ENCODE peak calls at places on chromosomes 1 and 21, in six cellular contexts. One of them, this sample, is unnamed.

GRCh38 chr1:55472784-55473183 is 257.6 kb upstream of the USP24 start:
- DNase-seq in AG09309: no peak
- DNase-seq in HFF-Myc: no peak
- DNase-seq in A673: no peak
- DNase-seq in astrocyte of the spinal cord: peak
- DNase-seq in cardiac fibroblast: peak
- DNase-seq in this sample: no peak

GRCh38 chr1:111990026-111990877 is 784 bp upstream of the KCND3 start:
- DNase-seq in AG09309: no peak
- DNase-seq in HFF-Myc: no peak
- DNase-seq in A673: peak
- DNase-seq in astrocyte of the spinal cord: no peak
- DNase-seq in cardiac fibroblast: peak
- DNase-seq in this sample: no peak

GRCh38 chr1:58573705-58574591 is 3.1 kb downstream of the TACSTD2 start:
- DNase-seq in AG09309: no peak
- DNase-seq in HFF-Myc: no peak
- DNase-seq in A673: no peak
- DNase-seq in astrocyte of the spinal cord: no peak
- DNase-seq in cardiac fibroblast: no peak
- DNase-seq in this sample: no peak

GRCh38 chr1:24990796-24991195 is 60.7 kb upstream of the RUNX3 start:
- DNase-seq in AG09309: no peak
- DNase-seq in HFF-Myc: no peak
- DNase-seq in A673: no peak
- DNase-seq in astrocyte of the spinal cord: no peak
- DNase-seq in cardiac fibroblast: no peak
- DNase-seq in this sample: no peak

GRCh38 chr1:98903261-98903660 is 101.4 kb downstream of the PLPPR5 start:
- DNase-seq in AG09309: peak
- DNase-seq in HFF-Myc: peak
- DNase-seq in A673: peak
- DNase-seq in astrocyte of the spinal cord: peak
- DNase-seq in cardiac fibroblast: peak
- DNase-seq in this sample: peak

GRCh38 chr1:161739865-161740566 is 9.6 kb upstream of the DUSP12 start:
- DNase-seq in AG09309: no peak
- DNase-seq in HFF-Myc: no peak
- DNase-seq in A673: no peak
- DNase-seq in astrocyte of the spinal cord: no peak
- DNase-seq in cardiac fibroblast: no peak
- DNase-seq in this sample: no peak

GRCh38 chr1:201538618-201539551 is at the start of gene NAV1:
- DNase-seq in AG09309: no peak
- DNase-seq in HFF-Myc: no peak
- DNase-seq in A673: peak
- DNase-seq in astrocyte of the spinal cord: peak
- DNase-seq in cardiac fibroblast: peak
- DNase-seq in this sample: no peak

GRCh38 chr1:159079518-159079917 is 3.0 kb upstream of the AIM2 start:
- DNase-seq in AG09309: no peak
- DNase-seq in HFF-Myc: no peak
- DNase-seq in A673: no peak
- DNase-seq in astrocyte of the spinal cord: no peak
- DNase-seq in cardiac fibroblast: no peak
- DNase-seq in this sample: no peak

GRCh38 chr21:21605502-21605901 is 607.3 kb downstream of the NCAM2 start:
- DNase-seq in AG09309: no peak
- DNase-seq in HFF-Myc: no peak
- DNase-seq in A673: no peak
- DNase-seq in astrocyte of the spinal cord: no peak
- DNase-seq in cardiac fibroblast: no peak
- DNase-seq in this sample: no peak

GRCh38 chr1:171583581-171584194 is 38.4 kb upstream of the MYOCOS start:
- DNase-seq in AG09309: no peak
- DNase-seq in HFF-Myc: no peak
- DNase-seq in A673: no peak
- DNase-seq in astrocyte of the spinal cord: no peak
- DNase-seq in cardiac fibroblast: no peak
- DNase-seq in this sample: no peak

GRCh38 chr1:147630022-147630421 is 40.3 kb downstream of the ACP6 start:
- DNase-seq in AG09309: no peak
- DNase-seq in HFF-Myc: no peak
- DNase-seq in A673: no peak
- DNase-seq in astrocyte of the spinal cord: no peak
- DNase-seq in cardiac fibroblast: no peak
- DNase-seq in this sample: no peak

GRCh38 chr1:192808588-192809285 is at the start of gene RGS2:
- DNase-seq in AG09309: peak
- DNase-seq in HFF-Myc: peak
- DNase-seq in A673: peak
- DNase-seq in astrocyte of the spinal cord: peak
- DNase-seq in cardiac fibroblast: peak
- DNase-seq in this sample: peak

GRCh38 chr21:28627261-28627660 is 365.4 kb downstream of the LTN1 start:
- DNase-seq in AG09309: no peak
- DNase-seq in HFF-Myc: no peak
- DNase-seq in A673: no peak
- DNase-seq in astrocyte of the spinal cord: no peak
- DNase-seq in cardiac fibroblast: no peak
- DNase-seq in this sample: no peak

GRCh38 chr1:61184035-61184713 is 101.8 kb downstream of the NFIA start:
- DNase-seq in AG09309: no peak
- DNase-seq in HFF-Myc: peak
- DNase-seq in A673: peak
- DNase-seq in astrocyte of the spinal cord: peak
- DNase-seq in cardiac fibroblast: peak
- DNase-seq in this sample: peak

GRCh38 chr1:35173516-35174224 is 19.3 kb downstream of the SFPQ start:
- DNase-seq in AG09309: no peak
- DNase-seq in HFF-Myc: no peak
- DNase-seq in A673: no peak
- DNase-seq in astrocyte of the spinal cord: no peak
- DNase-seq in cardiac fibroblast: no peak
- DNase-seq in this sample: no peak

GRCh38 chr1:43519287-43519686 is 11.4 kb upstream of the PTPRF start:
- DNase-seq in AG09309: no peak
- DNase-seq in HFF-Myc: no peak
- DNase-seq in A673: no peak
- DNase-seq in astrocyte of the spinal cord: no peak
- DNase-seq in cardiac fibroblast: no peak
- DNase-seq in this sample: no peak

GRCh38 chr1:175857756-175858155 is 114.4 kb upstream of the TNR start:
- DNase-seq in AG09309: no peak
- DNase-seq in HFF-Myc: no peak
- DNase-seq in A673: no peak
- DNase-seq in astrocyte of the spinal cord: no peak
- DNase-seq in cardiac fibroblast: no peak
- DNase-seq in this sample: no peak

GRCh38 chr1:157937743-157938142 is 55.7 kb upstream of the KIRREL1 start:
- DNase-seq in AG09309: no peak
- DNase-seq in HFF-Myc: no peak
- DNase-seq in A673: no peak
- DNase-seq in astrocyte of the spinal cord: no peak
- DNase-seq in cardiac fibroblast: no peak
- DNase-seq in this sample: no peak

GRCh38 chr1:227131193-227131592 is 187.1 kb downstream of the CDC42BPA start:
- DNase-seq in AG09309: peak
- DNase-seq in HFF-Myc: peak
- DNase-seq in A673: peak
- DNase-seq in astrocyte of the spinal cord: peak
- DNase-seq in cardiac fibroblast: peak
- DNase-seq in this sample: peak

GRCh38 chr1:160578175-160578693 is 1.1 kb downstream of the CD84 start:
- DNase-seq in AG09309: no peak
- DNase-seq in HFF-Myc: no peak
- DNase-seq in A673: no peak
- DNase-seq in astrocyte of the spinal cord: no peak
- DNase-seq in cardiac fibroblast: no peak
- DNase-seq in this sample: no peak

GRCh38 chr1:75134939-75135828 is 996 bp downstream of the LHX8 start:
- DNase-seq in AG09309: no peak
- DNase-seq in HFF-Myc: no peak
- DNase-seq in A673: peak
- DNase-seq in astrocyte of the spinal cord: peak
- DNase-seq in cardiac fibroblast: peak
- DNase-seq in this sample: no peak

GRCh38 chr1:227449051-227449450 is 114.3 kb upstream of the ZNF678 start:
- DNase-seq in AG09309: no peak
- DNase-seq in HFF-Myc: no peak
- DNase-seq in A673: peak
- DNase-seq in astrocyte of the spinal cord: no peak
- DNase-seq in cardiac fibroblast: no peak
- DNase-seq in this sample: no peak

GRCh38 chr1:89966666-89967065 is 28.2 kb upstream of the ZNF326 start:
- DNase-seq in AG09309: no peak
- DNase-seq in HFF-Myc: no peak
- DNase-seq in A673: no peak
- DNase-seq in astrocyte of the spinal cord: no peak
- DNase-seq in cardiac fibroblast: peak
- DNase-seq in this sample: no peak

GRCh38 chr21:44892536-44893277 is 19.2 kb upstream of the PTTG1IP start:
- DNase-seq in AG09309: no peak
- DNase-seq in HFF-Myc: no peak
- DNase-seq in A673: peak
- DNase-seq in astrocyte of the spinal cord: no peak
- DNase-seq in cardiac fibroblast: peak
- DNase-seq in this sample: no peak

GRCh38 chr1:55981015-55981635 is 598.2 kb downstream of the PLPP3 start:
- DNase-seq in AG09309: peak
- DNase-seq in HFF-Myc: no peak
- DNase-seq in A673: no peak
- DNase-seq in astrocyte of the spinal cord: no peak
- DNase-seq in cardiac fibroblast: peak
- DNase-seq in this sample: no peak

GRCh38 chr1:206429421-206429820 is 40.9 kb upstream of the IKBKE start:
- DNase-seq in AG09309: no peak
- DNase-seq in HFF-Myc: no peak
- DNase-seq in A673: no peak
- DNase-seq in astrocyte of the spinal cord: no peak
- DNase-seq in cardiac fibroblast: no peak
- DNase-seq in this sample: no peak

DNA sequence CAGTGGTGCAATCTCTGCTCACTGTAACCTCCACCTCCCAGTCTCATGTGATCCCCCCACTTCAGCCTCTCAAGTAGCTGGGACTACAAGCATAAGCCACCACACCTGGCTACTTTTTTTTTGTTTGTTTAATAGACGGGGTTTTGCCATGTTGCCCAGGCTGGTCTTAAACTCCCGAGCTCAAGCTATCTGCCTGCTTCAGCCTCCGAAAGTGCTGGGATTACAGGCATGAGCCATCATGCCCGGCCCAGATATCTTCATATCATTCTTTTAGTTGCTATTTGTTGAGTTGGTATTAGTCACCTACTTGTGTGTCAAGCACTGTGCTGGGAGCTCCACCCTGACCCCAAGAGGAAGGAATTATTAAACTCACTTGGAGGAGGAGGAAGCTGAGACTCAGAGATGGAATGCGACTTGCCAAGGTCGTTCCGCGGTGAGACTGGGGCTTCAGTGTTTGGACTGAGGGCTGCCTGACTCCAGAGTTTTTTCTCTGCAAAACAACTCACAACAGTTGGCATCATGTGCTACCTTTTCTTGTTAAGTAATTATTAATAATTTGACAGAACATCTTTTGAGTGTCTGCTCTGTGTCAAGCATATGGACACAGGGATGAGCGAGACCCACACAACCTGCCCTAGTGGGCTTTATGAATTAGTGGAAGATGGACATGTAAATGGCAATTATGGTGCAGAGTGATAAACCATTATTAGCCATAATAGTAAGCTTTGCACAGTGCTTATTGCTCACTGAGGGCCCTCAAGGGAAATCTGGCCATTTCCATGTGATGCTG is 132.0 kb downstream of the FOXD2 start:
- DNase-seq in AG09309: peak
- DNase-seq in HFF-Myc: peak
- DNase-seq in A673: peak
- DNase-seq in astrocyte of the spinal cord: peak
- DNase-seq in cardiac fibroblast: peak
- DNase-seq in this sample: peak
- TF ChIP-seq CTCF in AG09309: peak
- TF ChIP-seq CTCF in HFF-Myc: peak
- TF ChIP-seq CTCF in A673: no peak
- TF ChIP-seq CTCF in astrocyte of the spinal cord: peak
- TF ChIP-seq CTCF in cardiac fibroblast: peak
- TF ChIP-seq CTCF in this sample: peak

DNA sequence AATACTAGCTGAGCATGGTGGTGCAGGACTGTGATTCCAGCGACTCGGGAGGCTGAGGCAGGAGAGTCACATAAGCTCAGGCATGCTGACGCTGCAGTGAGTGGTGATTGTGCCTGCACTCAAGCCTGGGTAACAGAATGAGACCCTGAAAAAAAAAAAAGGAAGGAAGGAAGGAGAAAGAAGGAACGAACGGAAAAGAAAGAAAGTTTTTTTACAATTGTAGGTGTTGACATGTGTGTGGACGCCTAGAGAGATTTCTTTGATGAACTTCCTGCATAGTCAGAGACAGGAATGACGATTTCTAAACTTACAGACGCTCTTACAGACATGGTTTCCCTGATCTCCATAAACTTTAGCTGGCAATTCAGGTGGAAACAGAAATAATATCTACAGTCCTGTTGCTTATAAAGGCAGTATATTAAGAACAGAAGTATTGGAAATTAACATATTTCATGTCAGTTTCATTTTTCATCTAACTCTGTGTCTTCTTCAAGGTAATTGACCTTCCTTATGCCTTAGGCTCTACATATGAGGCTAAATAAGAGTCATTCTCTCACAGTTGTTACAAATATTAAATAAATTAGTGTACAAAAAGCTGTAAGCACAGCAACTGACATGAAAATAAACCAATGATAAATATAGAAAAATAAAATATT is 4.1 kb downstream of the SAMSN1 start:
- DNase-seq in AG09309: no peak
- DNase-seq in HFF-Myc: no peak
- DNase-seq in A673: no peak
- DNase-seq in astrocyte of the spinal cord: no peak
- DNase-seq in cardiac fibroblast: peak
- DNase-seq in this sample: no peak
- H3K4me3 ChIP-seq in AG09309: no peak
- H3K4me3 ChIP-seq in HFF-Myc: no peak
- H3K4me3 ChIP-seq in A673: no peak
- H3K4me3 ChIP-seq in astrocyte of the spinal cord: no peak
- H3K4me3 ChIP-seq in cardiac fibroblast: no peak
- H3K4me3 ChIP-seq in this sample: no peak

GRCh38 chr1:3393024-3393986 is 61.2 kb upstream of the ARHGEF16 start:
- DNase-seq in AG09309: no peak
- DNase-seq in HFF-Myc: no peak
- DNase-seq in A673: no peak
- DNase-seq in astrocyte of the spinal cord: no peak
- DNase-seq in cardiac fibroblast: peak
- DNase-seq in this sample: no peak
- TF ChIP-seq CTCF in AG09309: no peak
- TF ChIP-seq CTCF in HFF-Myc: no peak
- TF ChIP-seq CTCF in A673: no peak
- TF ChIP-seq CTCF in astrocyte of the spinal cord: no peak
- TF ChIP-seq CTCF in cardiac fibroblast: no peak
- TF ChIP-seq CTCF in this sample: no peak

DNA sequence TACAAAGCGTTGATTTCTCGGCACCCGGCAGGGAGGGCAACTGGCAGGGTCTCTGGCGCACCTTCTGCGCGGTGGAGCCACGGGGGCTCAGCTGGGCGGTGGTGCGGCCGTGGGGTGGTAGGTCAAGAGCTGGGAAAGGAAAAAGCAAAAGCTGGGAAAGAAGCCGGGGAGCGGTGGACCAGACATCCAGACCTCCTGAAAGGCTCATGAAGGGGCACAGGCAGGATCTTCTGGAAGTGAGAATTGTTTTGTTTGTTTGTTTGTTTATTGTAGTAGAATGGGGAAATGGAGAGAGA is 7.2 kb upstream of the RNU1-1 start:
- DNase-seq in AG09309: no peak
- DNase-seq in HFF-Myc: no peak
- DNase-seq in A673: no peak
- DNase-seq in astrocyte of the spinal cord: no peak
- DNase-seq in cardiac fibroblast: no peak
- DNase-seq in this sample: no peak
- H3K4me3 ChIP-seq in AG09309: no peak
- H3K4me3 ChIP-seq in HFF-Myc: no peak
- H3K4me3 ChIP-seq in A673: no peak
- H3K4me3 ChIP-seq in astrocyte of the spinal cord: peak
- H3K4me3 ChIP-seq in cardiac fibroblast: peak
- H3K4me3 ChIP-seq in this sample: no peak

This sample was measured in AG04450.